ENCODE peak calls at places on chromosomes 6 and 20, in four cellular contexts. S is HCT116, M is WTC11, A is GM12878. P is an unnamed sample.

GRCh38 chr20:57429579-57430202 is 38.5 kb downstream of the RBM38 start:
- DNase-seq in S (peak; percentile 23), A (no peak), M (no peak), P (no peak)

GRCh38 chr6:52982680-52983079 is 12.4 kb downstream of the GSTA4 start:
- DNase-seq in S (no peak), A (no peak), M (no peak), P (no peak)

GRCh38 chr20:50020283-50020682 is 37.5 kb downstream of the SNAI1 start:
- DNase-seq in A (no peak), S (no peak), M (no peak), P (no peak)

GRCh38 chr6:29627762-29628418 is 5.1 kb downstream of the GABBR1 start:
- DNase-seq in M (peak; percentile 85), A (no peak), S (no peak), P (peak; percentile 81)

GRCh38 chr20:23541330-23541729 is 27.0 kb downstream of the CST9L start:
- DNase-seq in S (no peak), A (no peak), M (no peak), P (no peak)

GRCh38 chr6:43308101-43308989 is at the start of gene CRIP3:
- DNase-seq in S (no peak), M (peak; percentile 90), A (no peak), P (peak; percentile 60)

GRCh38 chr6:154243793-154244768 is 112.5 kb downstream of the IPCEF1 start:
- DNase-seq in M (no peak), A (no peak), S (no peak), P (no peak)

GRCh38 chr20:49610701-49611538 is 43.0 kb upstream of the PTGIS start:
- DNase-seq in A (no peak), S (peak; percentile 72), M (peak; percentile 95), P (peak; percentile 97)

GRCh38 chr6:71126506-71126905 is 162.1 kb upstream of the OGFRL1 start:
- DNase-seq in A (no peak), M (no peak), S (no peak), P (no peak)

GRCh38 chr6:57262491-57262890 is 40.4 kb upstream of the RAB23 start:
- DNase-seq in M (no peak), A (no peak), S (no peak), P (no peak)

GRCh38 chr20:57159945-57160610 is 106.4 kb downstream of the BMP7 start:
- DNase-seq in A (no peak), S (no peak), M (no peak), P (no peak)

GRCh38 chr20:3059489-3059888 is 11.9 kb upstream of the OXT start:
- DNase-seq in A (no peak), M (no peak), S (no peak), P (no peak)

GRCh38 chr6:148593130-148593812 is 153.6 kb upstream of the UST start:
- DNase-seq in A (no peak), S (no peak), M (no peak), P (no peak)

GRCh38 chr6:38337819-38338465 is 301.8 kb downstream of the BTBD9 start:
- DNase-seq in M (no peak), A (no peak), S (peak; percentile 55), P (no peak)

GRCh38 chr6:115613488-115613887 is 447.2 kb downstream of the FRK start:
- DNase-seq in A (no peak), M (no peak), S (no peak), P (no peak)

GRCh38 chr6:30819287-30819917 is 64.9 kb upstream of the DDR1 start:
- DNase-seq in A (no peak), S (no peak), M (no peak), P (no peak)

GRCh38 chr20:48795732-48796131 is 32.1 kb downstream of the PREX1 start:
- DNase-seq in M (no peak), S (no peak), A (no peak), P (no peak)

GRCh38 chr20:31476648-31477220 is 1.6 kb downstream of the REM1 start:
- DNase-seq in S (no peak), M (no peak), A (no peak), P (no peak)

GRCh38 chr6:137471951-137472350 is 22.2 kb downstream of the OLIG3 start:
- DNase-seq in A (no peak), S (no peak), M (no peak), P (no peak)

GRCh38 chr6:145070791-145071190 is 664.5 kb downstream of the EPM2A start:
- DNase-seq in A (no peak), S (no peak), M (no peak), P (no peak)

GRCh38 chr6:155291291-155291690 is 23.0 kb downstream of the TFB1M start:
- DNase-seq in A (no peak), M (no peak), S (no peak), P (no peak)

GRCh38 chr6:169885831-169886230 is 134.4 kb downstream of the ERMARD start:
- DNase-seq in A (no peak), S (no peak), M (no peak), P (peak; percentile 22)

GRCh38 chr20:47258745-47259695 is 97.5 kb downstream of the ZMYND8 start:
- DNase-seq in A (peak; percentile 98), M (no peak), S (no peak), P (no peak)

GRCh38 chr6:37558646-37559045 is 59.0 kb upstream of the CCDC167 start:
- DNase-seq in A (no peak), M (no peak), S (no peak), P (no peak)

GRCh38 chr20:62943396-62943795 is 5.4 kb downstream of the GID8 start:
- DNase-seq in A (no peak), M (no peak), S (no peak), P (no peak)

GRCh38 chr6:52362443-52363221 is 681 bp downstream of the PAQR8 start:
- DNase-seq in S (no peak), A (no peak), M (peak; percentile 67), P (peak; percentile 79)

GRCh38 chr6:169093121-169093723 is 160.4 kb downstream of the THBS2 start:
- DNase-seq in M (no peak), A (no peak), S (no peak), P (no peak)

GRCh38 chr6:101595276-101595675 is 201.8 kb downstream of the GRIK2 start:
- DNase-seq in M (no peak), A (no peak), S (no peak), P (no peak)
- TF ChIP-seq ATF3 in M (no peak), A (no peak), S (no peak), P (no peak)

DNA sequence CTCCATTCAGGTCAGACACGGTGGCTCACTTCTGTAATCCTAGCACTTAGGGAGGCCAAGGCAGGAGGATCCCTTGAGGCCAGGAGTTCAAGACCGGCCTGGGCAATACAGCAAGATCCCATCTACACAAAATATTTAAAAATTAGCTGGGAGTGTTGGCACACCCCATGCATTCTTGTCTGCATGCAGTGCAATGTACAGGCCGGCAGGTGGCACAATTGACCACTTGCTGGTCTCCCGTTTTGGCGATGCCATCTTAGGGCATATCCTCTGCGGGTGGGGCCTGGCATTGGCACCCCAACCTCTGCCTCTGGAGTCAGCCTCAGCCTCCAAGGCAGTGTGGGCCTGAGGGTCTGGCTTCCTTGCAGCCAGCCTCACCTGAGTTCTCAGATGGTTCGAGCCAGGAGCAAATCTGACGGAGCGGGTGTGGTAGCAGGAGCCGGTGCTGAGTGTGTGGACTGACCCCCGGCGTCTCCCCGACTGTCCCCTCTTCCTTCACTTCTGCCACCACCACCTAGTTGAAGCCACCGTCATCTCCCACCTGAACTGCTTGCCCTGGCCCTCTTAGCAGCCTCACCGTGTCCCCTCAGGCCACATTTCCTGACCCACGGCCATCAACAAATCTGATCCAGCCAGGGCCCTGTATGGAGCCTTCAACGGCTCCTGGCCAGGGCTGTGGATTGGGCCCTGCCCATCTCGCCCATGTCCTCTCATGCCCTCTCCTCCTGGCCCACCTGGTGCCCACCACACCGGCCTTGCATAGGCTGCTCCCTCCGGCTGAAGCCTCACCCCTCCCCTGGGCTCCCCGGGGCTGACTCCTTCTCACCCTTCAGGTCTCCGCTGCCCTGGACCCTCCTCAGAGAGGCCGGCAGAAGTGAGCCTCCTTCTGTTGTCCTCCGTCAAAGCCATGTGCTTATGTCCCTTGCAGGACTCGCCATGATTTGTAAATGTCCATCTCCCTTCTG is 44.0 kb downstream of the EFCAB8 start:
- DNase-seq in S (peak; percentile 27), M (peak; percentile 60), A (no peak), P (peak; percentile 72)
- TF ChIP-seq ATF3 in S (no peak), M (no peak), A (no peak), P (no peak)

GRCh38 chr6:24666097-24666615 is 543 bp downstream of the TDP2 start:
- DNase-seq in M (peak; percentile 44), A (no peak), S (no peak), P (no peak)
- TF ChIP-seq ATF3 in M (no peak), A (no peak), S (no peak), P (no peak)

GRCh38 chr6:25689966-25690365 is 38.0 kb downstream of the SCGN start:
- DNase-seq in S (no peak), M (no peak), A (no peak), P (no peak)

GRCh38 chr6:25685896-25686295 is 33.9 kb downstream of the SCGN start:
- DNase-seq in A (no peak), S (no peak), M (no peak), P (no peak)

GRCh38 chr6:25682324-25682723 is 30.3 kb downstream of the SCGN start:
- DNase-seq in M (no peak), S (no peak), A (no peak), P (no peak)

GRCh38 chr6:25681848-25682247 is 29.8 kb downstream of the SCGN start:
- DNase-seq in M (no peak), S (no peak), A (no peak), P (no peak)

DNA sequence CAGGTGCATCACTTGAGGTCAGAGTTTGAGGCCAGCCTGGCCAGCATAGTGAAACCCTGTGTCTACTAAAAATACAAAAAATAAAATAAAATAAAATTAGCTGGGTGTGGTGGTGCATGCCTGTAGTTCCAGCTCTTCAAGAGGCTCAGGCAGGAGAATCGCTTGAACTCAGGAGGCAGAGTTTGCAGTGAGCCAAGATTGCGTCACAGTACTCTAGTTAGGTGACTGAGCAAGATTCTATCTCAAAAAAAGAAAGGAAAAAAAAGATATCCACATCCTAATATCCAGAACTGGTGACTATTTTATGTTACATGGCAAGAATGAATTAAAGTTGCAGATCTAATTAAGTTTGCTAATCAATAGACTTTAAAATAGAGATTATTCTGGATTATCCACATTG is 32.5 kb downstream of the SCGN start:
- DNase-seq in M (no peak), S (no peak), A (no peak), P (no peak)
- TF ChIP-seq ATF3 in M (no peak), S (no peak), A (no peak), P (no peak)

P was measured in H1.